ENCODE peak calls at places on chromosome 9, in seven cellular contexts. E is pancreas, V is progenitor cell of endocrine pancreas, X is stomach, Y is AG09309, O is A549, B is MCF 10A. P is an unnamed sample.

GRCh38 chr9:30574355-30575151 is 1809.9 kb upstream of the ACO1 start:
- DNase-seq in O (peak), Y (no peak), X (no peak), E (peak), V (no peak), B (no peak), P (no peak)

GRCh38 chr9:68702493-68702892 is 2.5 kb upstream of the PIP5K1B start:
- DNase-seq in X (no peak), E (no peak), Y (no peak), B (no peak), O (no peak), V (no peak), P (no peak)

GRCh38 chr9:21812945-21813568 is 10.6 kb downstream of the MTAP start:
- DNase-seq in V (peak), B (no peak), Y (no peak), E (peak), O (peak), X (peak), P (peak)

GRCh38 chr9:78697653-78698052 is 400.7 kb downstream of the PSAT1 start:
- DNase-seq in Y (no peak), X (no peak), B (no peak), E (no peak), O (no peak), V (no peak), P (no peak)

GRCh38 chr9:106892632-106893031 is 29.7 kb downstream of the ZNF462 start:
- DNase-seq in X (no peak), Y (peak), V (no peak), E (no peak), O (peak), B (peak), P (no peak)

GRCh38 chr9:11016081-11016480 is 403.3 kb upstream of the PTPRD start:
- DNase-seq in Y (no peak), B (no peak), O (no peak), V (no peak), X (no peak), E (no peak), P (no peak)

GRCh38 chr9:121282309-121283071 is 14.5 kb downstream of the GSN start:
- DNase-seq in O (no peak), X (peak), B (peak), E (no peak), Y (no peak), V (no peak), P (no peak)

GRCh38 chr9:3863114-3863528 is 337.3 kb upstream of the RFX3 start:
- DNase-seq in B (peak), X (no peak), Y (peak), O (peak), E (no peak), V (no peak), P (no peak)

GRCh38 chr9:109013678-109014145 is 413 bp upstream of the CTNNAL1 start:
- DNase-seq in B (no peak), O (no peak), X (no peak), Y (peak), E (no peak), V (no peak), P (no peak)

GRCh38 chr9:87792831-87793288 is 66.9 kb downstream of the CTSL start:
- DNase-seq in B (peak), X (peak), Y (peak), O (peak), V (no peak), E (no peak), P (no peak)

GRCh38 chr9:132171702-132172101 is 9.8 kb downstream of the NTNG2 start:
- DNase-seq in O (no peak), Y (no peak), V (no peak), B (no peak), E (no peak), X (no peak), P (no peak)

GRCh38 chr9:79764377-79764776 is 192.6 kb downstream of the TLE4 start:
- DNase-seq in O (peak), Y (peak), X (no peak), E (no peak), B (peak), V (no peak), P (no peak)

GRCh38 chr9:133137451-133138231 is 16.6 kb upstream of the RALGDS start:
- DNase-seq in B (no peak), E (peak), Y (no peak), V (no peak), O (no peak), X (peak), P (no peak)

GRCh38 chr9:88173378-88173999 is 35.2 kb upstream of the SPATA31C2 start:
- DNase-seq in E (no peak), X (no peak), B (peak), V (no peak), Y (peak), O (peak), P (no peak)

GRCh38 chr9:70579686-70580085 is 165.2 kb upstream of the KLF9 start:
- DNase-seq in Y (no peak), O (no peak), E (no peak), V (no peak), B (no peak), X (no peak), P (no peak)

GRCh38 chr9:84266087-84266561 is 74.4 kb downstream of the SLC28A3 start:
- DNase-seq in Y (no peak), B (no peak), X (no peak), O (peak), E (no peak), V (no peak), P (no peak)

GRCh38 chr9:127444283-127444920 is 6.8 kb downstream of the RPL12 start:
- DNase-seq in X (no peak), Y (no peak), E (no peak), V (no peak), O (peak), B (no peak), P (no peak)

GRCh38 chr9:131289301-131290038 is at the start of gene PLPP7:
- DNase-seq in X (no peak), E (no peak), B (no peak), Y (peak), O (no peak), V (no peak), P (peak)

GRCh38 chr9:72592501-72593403 is 71.3 kb downstream of the TMC1 start:
- DNase-seq in E (no peak), V (no peak), Y (no peak), X (no peak), O (peak), B (peak), P (no peak)

GRCh38 chr9:128771094-128771721 is 519 bp downstream of the ZER1 start:
- DNase-seq in X (no peak), B (peak), Y (no peak), E (no peak), V (no peak), O (no peak), P (peak)

GRCh38 chr9:137148661-137149060 is 9.7 kb downstream of the GRIN1 start:
- DNase-seq in X (no peak), B (no peak), Y (no peak), V (no peak), E (no peak), O (no peak), P (no peak)

GRCh38 chr9:99266136-99267023 is 44.3 kb downstream of the SEC61B start:
- DNase-seq in B (peak), E (peak), O (peak), X (peak), V (peak), Y (peak), P (no peak)

GRCh38 chr9:99261923-99262322 is 39.8 kb downstream of the SEC61B start:
- DNase-seq in B (no peak), O (no peak), E (no peak), Y (no peak), X (no peak), V (no peak), P (no peak)

GRCh38 chr9:99262949-99263418 is 40.9 kb downstream of the SEC61B start:
- DNase-seq in B (no peak), X (no peak), E (no peak), V (no peak), O (no peak), Y (no peak), P (no peak)

GRCh38 chr9:99259231-99259918 is 37.3 kb downstream of the SEC61B start:
- DNase-seq in B (no peak), X (peak), V (no peak), E (peak), Y (no peak), O (no peak), P (no peak)

DNA sequence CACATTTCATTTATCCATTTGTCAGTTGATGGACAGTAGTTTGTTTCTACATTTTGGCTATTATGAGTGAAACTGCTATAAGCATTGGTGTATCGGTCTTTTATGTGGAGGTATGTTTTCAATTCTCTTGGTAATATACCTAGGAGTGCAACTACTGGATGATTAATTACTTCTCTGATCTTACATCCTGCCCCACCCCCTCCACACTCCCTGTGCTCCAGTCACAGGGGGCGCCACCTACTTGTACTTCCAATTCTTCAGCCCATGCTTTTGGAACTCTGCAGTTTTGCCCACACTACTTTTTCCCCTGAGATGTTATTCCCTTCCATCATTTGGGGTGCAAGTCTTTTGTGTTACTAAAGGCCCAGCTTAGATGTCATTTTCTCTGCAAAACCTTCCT is 42.0 kb downstream of the SEC61B start:
- DNase-seq in B (peak), O (peak), X (no peak), E (no peak), V (no peak), Y (no peak), P (no peak)
- TF ChIP-seq CTCF in B (peak), O (no peak), X (no peak), E (no peak), V (no peak), Y (peak), P (peak)

DNA sequence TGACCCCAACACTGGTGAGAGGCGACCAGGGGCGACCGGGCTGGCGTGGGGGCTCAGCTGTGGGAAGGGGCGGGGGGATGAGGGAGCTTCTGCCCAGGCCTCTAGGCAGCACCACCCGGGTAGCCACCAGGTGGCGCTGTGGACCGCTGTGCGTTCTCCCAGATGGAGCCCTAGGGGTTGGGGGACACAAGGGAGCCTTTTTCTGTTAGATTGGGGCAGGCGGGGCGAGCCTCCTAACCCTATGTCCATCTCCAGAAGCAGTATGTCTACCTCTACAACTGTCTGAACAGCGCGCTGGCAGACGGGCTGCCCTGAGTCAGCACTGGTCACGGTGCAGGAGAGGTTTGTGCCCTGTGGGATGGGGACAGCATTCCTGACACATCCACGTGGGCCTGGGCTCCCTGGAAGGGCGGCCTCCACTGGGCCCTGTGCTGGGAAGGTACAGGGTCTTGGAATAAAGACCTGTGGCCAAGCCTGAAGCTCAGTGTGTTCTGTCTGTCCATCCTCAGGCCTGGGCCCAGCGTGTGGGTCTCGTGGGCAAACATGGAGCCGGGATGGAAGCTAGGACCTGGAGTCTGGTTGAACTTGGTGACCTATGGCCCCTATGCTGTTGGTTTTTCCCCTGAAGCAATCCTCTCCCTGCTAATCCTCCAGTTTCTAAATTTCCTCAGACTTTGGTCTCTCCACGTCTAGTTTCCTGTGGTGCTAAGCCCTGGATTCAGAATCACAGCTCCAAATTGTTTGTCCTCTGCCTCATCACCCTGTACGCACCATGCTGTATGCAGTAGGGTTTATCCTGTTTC is 23.1 kb upstream of the SPTLC1 start:
- DNase-seq in O (peak), Y (no peak), V (peak), B (peak), X (peak), E (peak), P (peak)
- TF ChIP-seq CTCF in O (peak), Y (peak), V (peak), B (peak), X (peak), E (peak), P (peak)

DNA sequence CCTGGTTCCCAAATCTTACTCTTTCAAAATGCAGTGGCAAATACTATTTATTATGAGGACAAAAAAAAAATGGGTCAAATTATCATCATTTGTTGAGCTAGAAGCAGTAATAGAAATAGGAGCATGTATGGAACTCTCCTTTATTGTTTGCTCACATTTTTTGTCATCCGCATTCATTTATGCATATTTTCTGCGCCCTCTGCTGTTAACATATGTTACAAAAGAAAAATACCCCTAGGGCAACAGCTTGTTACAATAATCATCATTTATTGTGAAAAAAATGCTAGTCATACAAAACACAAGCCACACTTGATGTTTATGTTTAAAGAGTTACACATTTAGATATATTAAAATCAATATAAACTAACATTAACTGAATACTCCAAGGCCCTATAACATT is 328.2 kb downstream of the TUSC1 start:
- DNase-seq in E (no peak), V (no peak), X (no peak), O (peak), B (peak), Y (no peak), P (no peak)
- TF ChIP-seq CTCF in E (no peak), V (no peak), X (no peak), O (no peak), B (no peak), Y (no peak), P (peak)

DNA sequence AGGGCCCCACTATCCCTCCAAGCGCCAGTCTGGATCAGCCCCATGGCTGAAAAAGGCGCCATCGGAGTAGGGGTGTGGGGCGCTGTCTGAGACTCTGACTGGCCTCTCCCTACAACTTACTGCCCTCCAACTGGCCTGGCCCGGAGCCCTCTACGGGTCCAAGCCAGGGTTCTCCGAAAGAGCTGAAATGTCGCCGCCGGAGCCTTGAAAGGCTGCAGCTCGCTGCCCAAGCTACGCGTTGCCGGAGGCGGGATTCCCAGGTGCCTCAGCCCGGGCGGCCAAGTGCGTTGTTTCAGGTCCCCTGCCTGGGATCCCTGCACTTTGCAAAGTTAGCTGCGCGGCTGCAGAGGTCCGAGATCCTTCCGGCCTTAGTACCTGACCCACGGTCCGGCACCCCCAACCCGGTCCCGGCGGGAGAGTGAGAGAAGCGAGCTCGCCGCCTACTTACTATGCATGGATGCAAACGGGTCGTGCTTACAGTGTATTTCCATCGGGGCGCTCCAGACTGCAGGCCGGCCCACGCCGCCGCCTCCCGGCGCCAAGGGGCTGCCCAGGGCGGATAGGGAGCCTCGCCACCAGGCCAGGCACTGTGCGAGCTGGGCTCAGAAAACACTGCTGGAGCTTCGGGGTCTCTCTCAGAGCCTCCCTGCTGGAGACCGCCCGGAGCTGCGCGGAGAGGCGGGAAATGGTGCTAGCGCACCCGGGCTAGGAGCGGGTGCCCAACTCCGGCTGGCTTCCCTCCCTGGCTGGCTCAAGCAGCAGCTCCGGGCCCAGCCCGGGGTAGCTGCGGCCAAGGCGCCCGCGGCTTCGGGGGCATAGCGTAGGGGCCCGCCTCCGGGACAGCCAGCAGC is 7.8 kb downstream of the PAX5 start:
- DNase-seq in E (peak), Y (no peak), B (no peak), X (no peak), V (no peak), O (no peak), P (no peak)
- TF ChIP-seq CTCF in E (no peak), Y (no peak), B (no peak), X (no peak), V (no peak), O (no peak), P (no peak)

DNA sequence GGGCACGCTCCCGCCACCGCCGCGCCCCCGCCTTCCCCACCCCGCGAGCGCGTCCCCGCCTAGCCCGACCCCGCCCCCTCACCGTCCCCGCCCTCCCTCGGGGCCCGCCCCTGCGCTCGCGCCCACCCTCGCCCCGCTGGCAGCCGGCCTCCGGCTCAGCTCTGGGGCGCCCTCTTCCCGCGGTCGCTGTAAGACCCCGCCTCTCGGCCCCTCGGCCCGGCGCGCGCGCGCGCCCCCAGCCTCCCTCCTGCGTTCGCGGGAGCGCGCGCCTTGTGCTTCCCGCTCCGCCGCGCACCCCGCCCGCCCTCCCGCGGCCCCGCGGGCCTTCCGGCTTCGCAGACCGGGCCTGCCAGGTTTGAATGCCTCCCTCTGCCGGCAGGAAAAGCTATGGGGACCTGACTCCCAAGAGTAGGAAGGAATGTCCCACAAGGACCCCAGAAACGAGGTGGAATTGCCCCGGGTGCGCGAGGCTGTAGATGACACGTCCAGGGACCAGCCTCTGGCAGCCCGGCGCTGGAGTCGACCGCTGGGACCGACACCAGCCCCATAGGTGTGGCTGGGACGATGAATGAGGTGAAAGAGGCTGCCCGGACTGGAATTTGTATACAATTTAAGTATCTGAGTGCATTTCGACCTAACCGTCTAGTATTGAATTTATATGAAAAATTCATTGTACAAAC is 360 bp upstream of the PTBP3 start:
- DNase-seq in Y (peak), E (peak), O (peak), B (peak), X (peak), V (peak), P (peak)
- TF ChIP-seq CTCF in Y (peak), E (no peak), O (peak), B (peak), X (peak), V (peak), P (no peak)

P was measured in D721Med.